ENCODE peak calls at places on chromosomes 12 and 14, in nine cellular contexts. F is Panc1; H is sciatic nerve; B is foreskin fibroblast; C is activated naive CD4-positive, alpha-beta T cell treated with Interleukin-2 at 50 U/mL for 16 hours; I is Calu3; V is HEK293T; M is cerebellum; O is stimulated activated CD4-positive, alpha-beta T cell treated with anti-CD3 and anti-CD28 coated beads, Interleukin-2, amount 100 ng/mL, for 24 hours. Y is an unnamed sample.

GRCh38 chr12:24302708-24303107 is 353.2 kb upstream of the SOX5 start:
- DNase-seq in F (no peak), B (no peak), H (no peak), I (no peak), O (no peak), C (no peak), M (no peak), V (no peak), Y (no peak)

GRCh38 chr12:124792961-124793441 is 70.7 kb downstream of the SCARB1 start:
- DNase-seq in C (no peak), F (no peak), B (no peak), V (no peak), I (no peak), O (no peak), H (no peak), M (no peak), Y (no peak)

GRCh38 chr14:91383439-91383838 is 34.2 kb downstream of the CCDC88C start:
- DNase-seq in C (no peak), V (no peak), O (no peak), M (no peak), F (no peak), H (no peak), I (no peak), B (no peak), Y (no peak)

GRCh38 chr12:51821423-51822260 is 26.9 kb downstream of the FIGNL2 start:
- DNase-seq in O (peak; percentile 54), V (no peak), I (no peak), F (no peak), H (no peak), M (no peak), C (no peak), B (no peak), Y (peak; percentile 23)

GRCh38 chr14:93531644-93532043 is 100.9 kb downstream of the UNC79 start:
- DNase-seq in C (no peak), M (no peak), I (no peak), F (no peak), H (no peak), O (no peak), V (no peak), B (no peak), Y (no peak)

GRCh38 chr12:128711486-128711885 is 112.3 kb downstream of the SLC15A4 start:
- DNase-seq in O (no peak), V (no peak), B (no peak), C (no peak), F (no peak), I (no peak), M (no peak), H (no peak), Y (no peak)

GRCh38 chr12:92503977-92504966 is 198.5 kb upstream of the PLEKHG7 start:
- DNase-seq in B (no peak), H (peak; percentile 66), C (no peak), I (peak; percentile 47), F (no peak), O (no peak), M (peak; percentile 67), V (no peak), Y (no peak)

GRCh38 chr14:38205949-38206665 is 1.6 kb upstream of the SSTR1 start:
- DNase-seq in C (no peak), F (no peak), H (no peak), I (no peak), B (no peak), O (no peak), M (no peak), V (no peak), Y (no peak)

GRCh38 chr12:45828402-45828801 is 98.9 kb downstream of the ARID2 start:
- DNase-seq in M (no peak), C (no peak), F (no peak), O (no peak), B (no peak), V (no peak), I (no peak), H (no peak), Y (no peak)

GRCh38 chr12:93174048-93174447 is 203.7 kb upstream of the NUDT4 start:
- DNase-seq in C (no peak), F (no peak), V (no peak), H (no peak), I (no peak), O (no peak), B (peak; percentile 38), M (no peak), Y (no peak)

GRCh38 chr12:82383930-82384513 is 25.7 kb downstream of the METTL25 start:
- DNase-seq in B (peak; percentile 10), H (no peak), V (peak; percentile 12), I (peak; percentile 20), F (no peak), C (no peak), M (no peak), O (no peak), Y (no peak)

GRCh38 chr12:52186135-52186840 is 5.5 kb downstream of the KRT80 start:
- DNase-seq in I (peak; percentile 45), F (no peak), H (no peak), B (peak; percentile 75), O (no peak), M (no peak), V (no peak), C (no peak), Y (no peak)

GRCh38 chr14:52003324-52003723 is 14.0 kb downstream of the RTRAF start:
- DNase-seq in B (peak; percentile 45), M (no peak), I (no peak), V (no peak), O (no peak), H (no peak), C (no peak), F (no peak), Y (no peak)

GRCh38 chr14:94164685-94165431 is 9.3 kb upstream of the PPP4R4 start:
- DNase-seq in V (no peak), F (no peak), C (peak; percentile 42), I (no peak), M (no peak), O (peak; percentile 58), H (no peak), B (no peak), Y (no peak)

GRCh38 chr12:68189766-68190700 is 30.5 kb upstream of the IFNG start:
- DNase-seq in H (no peak), F (no peak), B (no peak), V (no peak), I (no peak), O (peak; percentile 33), C (peak; percentile 44), M (no peak), Y (no peak)

GRCh38 chr12:104576178-104576778 is 119.5 kb downstream of the CHST11 start:
- DNase-seq in B (no peak), M (no peak), H (no peak), I (no peak), O (no peak), C (no peak), F (no peak), V (no peak), Y (no peak)

GRCh38 chr14:58193542-58193941 is 6.4 kb upstream of the ACTR10 start:
- DNase-seq in M (no peak), I (no peak), H (no peak), C (no peak), V (no peak), B (no peak), F (no peak), O (no peak), Y (no peak)

GRCh38 chr12:6460751-6461371 is 9.0 kb downstream of the TAPBPL start:
- DNase-seq in O (peak; percentile 63), V (no peak), H (no peak), F (no peak), M (no peak), I (no peak), C (peak; percentile 40), B (no peak), Y (no peak)

GRCh38 chr14:73368621-73369020 is 89.7 kb downstream of the NUMB start:
- DNase-seq in F (no peak), C (no peak), H (no peak), V (no peak), B (no peak), M (no peak), O (no peak), I (no peak), Y (no peak)

GRCh38 chr14:39880106-39880695 is 448.0 kb upstream of the FBXO33 start:
- DNase-seq in V (no peak), O (no peak), H (no peak), B (no peak), I (no peak), M (no peak), C (no peak), F (no peak), Y (no peak)

GRCh38 chr12:47156167-47156736 is 76.5 kb upstream of the AMIGO2 start:
- DNase-seq in O (no peak), C (no peak), B (no peak), V (no peak), F (no peak), I (no peak), H (no peak), M (no peak), Y (no peak)

Y was measured in effector CD4-positive, alpha-beta T cell.